ENCODE peak calls at places on chromosomes 12 and 14, in four cellular contexts. P is HepG2, H is K562, B is GM12878. U is an unnamed sample.

GRCh38 chr14:30988509-30988908 is 36.9 kb upstream of the AP4S1 start:
- DNase-seq in H (no peak), P (peak), B (no peak), U (no peak)

GRCh38 chr12:104304261-104305004 is 894 bp downstream of the EID3 start:
- DNase-seq in H (no peak), P (no peak), B (no peak), U (no peak)

GRCh38 chr12:3559601-3560294 is 68.7 kb downstream of the PRMT8 start:
- DNase-seq in B (no peak), H (no peak), P (no peak), U (no peak)

GRCh38 chr12:19572920-19573558 is 133.7 kb downstream of the AEBP2 start:
- DNase-seq in P (peak), B (no peak), H (peak), U (peak)

GRCh38 chr14:104434214-104435076 is 145.1 kb upstream of the C14orf180 start:
- DNase-seq in H (no peak), B (no peak), P (no peak), U (no peak)

GRCh38 chr14:53872551-53873188 is 84.0 kb downstream of the BMP4 start:
- DNase-seq in B (no peak), P (no peak), H (no peak), U (no peak)

GRCh38 chr12:107903377-107904061 is 129.0 kb downstream of the ASCL4 start:
- DNase-seq in B (peak), P (no peak), H (peak), U (peak)

GRCh38 chr14:74579447-74580274 is 32.4 kb downstream of the LTBP2 start:
- DNase-seq in P (peak), B (no peak), H (no peak), U (no peak)

GRCh38 chr12:68221497-68221896 is 4.1 kb downstream of the IL26 start:
- DNase-seq in B (no peak), P (no peak), H (no peak), U (no peak)

GRCh38 chr12:52041695-52042123 is 9.5 kb upstream of the NR4A1 start:
- DNase-seq in P (no peak), H (peak), B (no peak), U (peak)

GRCh38 chr12:129903956-129904769 is at the start of gene TMEM132D:
- DNase-seq in P (no peak), B (no peak), H (no peak), U (peak)

GRCh38 chr12:42346603-42347002 is 20.6 kb downstream of the PPHLN1 start:
- DNase-seq in P (no peak), H (no peak), B (no peak), U (no peak)

GRCh38 chr12:75048763-75049162 is 160.9 kb downstream of the KCNC2 start:
- DNase-seq in H (no peak), P (no peak), B (no peak), U (no peak)

GRCh38 chr14:95958105-95958504 is 81.1 kb upstream of the C14orf132 start:
- DNase-seq in B (no peak), H (no peak), P (no peak), U (no peak)

GRCh38 chr14:77181603-77182437 is at the start of gene TMEM63C:
- DNase-seq in B (peak), P (peak), H (peak), U (peak)

GRCh38 chr14:69620211-69620611 is 8.8 kb downstream of the SUSD6 start:
- DNase-seq in B (no peak), H (no peak), P (no peak), U (no peak)

GRCh38 chr14:61553730-61554641 is 141.3 kb upstream of the HIF1A start:
- DNase-seq in B (no peak), P (peak), H (no peak), U (no peak)

GRCh38 chr12:96247567-96247962 is 53.4 kb downstream of the ELK3 start:
- DNase-seq in B (no peak), H (no peak), P (no peak), U (no peak)

GRCh38 chr12:46664771-46665287 is 161.0 kb downstream of the SLC38A4 start:
- DNase-seq in B (peak), P (peak), H (no peak), U (no peak)

GRCh38 chr12:109871678-109872314 is 8.5 kb downstream of the GLTP start:
- DNase-seq in P (peak), H (no peak), B (no peak), U (no peak)

GRCh38 chr14:54094765-54095164 is 138.1 kb upstream of the BMP4 start:
- DNase-seq in P (no peak), B (no peak), H (no peak), U (no peak)

GRCh38 chr12:66851134-66851533 is 172.3 kb upstream of the GRIP1 start:
- DNase-seq in H (no peak), P (no peak), B (no peak), U (no peak)

GRCh38 chr12:63805704-63806672 is 26.3 kb downstream of the RXYLT1 start:
- DNase-seq in P (peak), H (no peak), B (no peak), U (no peak)

GRCh38 chr12:20445693-20446092 is 77.4 kb downstream of the PDE3A start:
- DNase-seq in H (no peak), P (no peak), B (no peak), U (no peak)

GRCh38 chr14:93430319-93430801 is 379 bp upstream of the UNC79 start:
- DNase-seq in H (no peak), B (no peak), P (no peak), U (peak)

GRCh38 chr12:57838594-57839302 is 7.8 kb downstream of the CTDSP2 start:
- DNase-seq in P (no peak), B (no peak), H (no peak), U (no peak)

GRCh38 chr12:110252716-110253115 is 28.3 kb upstream of the ATP2A2 start:
- DNase-seq in B (no peak), P (no peak), H (no peak), U (no peak)

GRCh38 chr12:53170876-53171724 is 9.4 kb upstream of the ZNF740 start:
- DNase-seq in H (peak), P (no peak), B (no peak), U (no peak)

GRCh38 chr14:88929656-88930436 is 105.4 kb downstream of the TTC8 start:
- DNase-seq in B (no peak), P (peak), H (peak), U (peak)

GRCh38 chr12:64733857-64734256 is 25.3 kb downstream of the GNS start:
- DNase-seq in P (no peak), B (no peak), H (no peak), U (no peak)

GRCh38 chr12:27807063-27807703 is 27.1 kb upstream of the MANSC4 start:
- DNase-seq in P (no peak), H (no peak), B (no peak), U (no peak)

GRCh38 chr12:106120578-106121105 is 18.1 kb downstream of the NUAK1 start:
- DNase-seq in H (no peak), B (no peak), P (peak), U (no peak)

DNA sequence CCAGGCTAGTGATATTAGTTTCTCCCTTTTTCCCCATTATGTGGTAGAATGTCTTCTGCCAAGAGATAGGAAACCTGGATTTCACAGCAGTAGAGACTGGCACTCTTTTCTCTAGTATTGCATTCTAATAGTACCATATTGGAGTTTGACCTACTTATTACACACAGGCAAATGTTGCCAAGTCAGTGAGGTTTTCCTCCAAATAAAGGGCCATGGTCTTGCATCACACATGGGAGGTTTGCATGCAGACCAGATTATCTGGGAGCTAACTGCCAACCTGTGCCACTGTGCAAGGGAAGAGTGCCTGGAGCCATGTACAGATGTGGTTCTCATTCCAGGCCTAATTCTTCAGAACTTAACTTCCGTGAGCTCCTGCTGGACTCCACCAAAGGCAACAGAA is 113.3 kb downstream of the ANO6 start:
- DNase-seq in P (no peak), B (no peak), H (no peak), U (no peak)
- TF ChIP-seq ETV6 in P (no peak), B (no peak), H (no peak), U (no peak)

GRCh38 chr12:81811066-81811777 is 52.1 kb upstream of the PPFIA2 start:
- DNase-seq in H (no peak), B (no peak), P (no peak), U (peak)
- TF ChIP-seq ETV6 in H (no peak), B (no peak), P (no peak), U (no peak)

GRCh38 chr12:12172106-12172511 is 94.7 kb downstream of the LRP6 start:
- DNase-seq in H (no peak), P (no peak), B (peak), U (no peak)

GRCh38 chr12:12166751-12167150 is 96.0 kb downstream of the BCL2L14 start:
- DNase-seq in P (no peak), H (no peak), B (no peak), U (no peak)

DNA sequence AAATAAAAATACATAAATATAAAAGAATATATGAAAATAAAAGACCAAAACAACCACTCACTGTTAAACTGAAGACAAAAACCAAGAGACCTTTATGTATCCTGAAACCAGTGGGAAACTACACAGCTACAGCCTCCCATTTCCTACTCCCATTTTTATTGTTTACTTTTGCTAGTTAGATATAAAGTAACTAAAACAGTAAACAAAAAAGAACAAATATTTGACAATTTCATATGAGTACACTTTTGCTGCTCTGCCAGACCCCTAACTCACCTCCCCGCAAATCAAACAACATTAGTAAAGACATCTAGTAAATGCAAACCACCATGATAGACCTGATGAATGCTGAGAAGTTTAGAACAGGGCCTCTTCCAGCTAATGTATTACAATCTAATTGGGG is 97.1 kb downstream of the BCL2L14 start:
- DNase-seq in H (no peak), P (peak), B (no peak), U (no peak)
- TF ChIP-seq ETV6 in H (no peak), P (no peak), B (no peak), U (no peak)

DNA sequence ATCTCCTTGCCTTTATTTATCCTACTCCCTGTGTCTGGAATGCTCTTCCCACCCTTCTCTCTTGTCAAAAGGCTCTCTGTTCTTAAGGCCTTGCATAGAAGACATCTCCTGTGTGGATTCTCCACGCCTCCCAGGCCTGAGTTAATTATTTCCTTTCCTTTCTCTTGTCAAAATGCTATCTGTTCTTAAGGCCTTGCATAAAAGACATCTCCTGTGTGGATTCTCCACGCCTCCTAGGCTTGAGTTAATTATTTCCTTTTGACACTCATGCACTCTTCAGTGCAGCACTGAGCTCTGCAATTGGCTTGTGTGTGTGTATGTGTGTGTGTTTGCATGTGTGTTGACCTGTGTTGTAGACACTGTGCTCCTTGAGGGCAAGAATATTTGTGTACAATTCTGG is 52.1 kb upstream of the DCD start:
- DNase-seq in H (no peak), B (no peak), P (no peak), U (no peak)
- TF ChIP-seq ETV6 in H (no peak), B (no peak), P (no peak), U (no peak)

GRCh38 chr12:120468846-120469449 is 600 bp downstream of the SRSF9 start:
- DNase-seq in B (no peak), P (no peak), H (peak), U (no peak)
- TF ChIP-seq ETV6 in B (no peak), P (no peak), H (no peak), U (no peak)

GRCh38 chr14:25622752-25623151 is 572.8 kb upstream of the STXBP6 start:
- DNase-seq in H (no peak), P (no peak), B (no peak), U (no peak)
- TF ChIP-seq ETV6 in H (no peak), P (no peak), B (no peak), U (no peak)

DNA sequence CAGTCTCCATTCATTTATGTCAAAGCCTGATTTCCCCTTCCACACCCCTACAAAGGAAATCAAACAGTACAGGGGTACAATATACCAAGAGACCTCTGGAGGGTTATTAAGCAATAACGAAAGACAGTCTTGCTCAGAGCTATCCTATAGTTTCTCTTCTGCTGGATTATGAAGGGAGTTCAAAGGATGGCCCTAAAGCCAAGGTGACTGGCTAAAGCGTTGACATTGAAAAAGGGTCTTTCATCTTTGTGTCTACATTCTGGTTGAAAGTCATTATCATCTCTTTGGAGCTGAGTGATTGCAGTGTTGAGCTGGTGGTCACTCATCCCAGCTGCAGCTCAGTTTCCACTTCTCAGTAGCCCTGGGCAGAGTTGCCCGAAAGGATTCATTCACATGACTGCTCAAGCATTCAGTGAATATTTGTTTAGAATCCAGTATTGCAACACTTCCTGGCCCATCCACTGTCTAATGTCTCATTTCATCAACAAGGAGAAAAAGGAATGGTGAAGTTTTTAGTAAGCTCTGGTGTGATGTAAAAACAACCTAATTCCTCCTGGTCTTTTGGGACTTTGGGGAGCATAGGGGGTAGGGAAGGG is 19.2 kb upstream of the TBX5 start:
- DNase-seq in B (no peak), H (no peak), P (peak), U (no peak)
- TF ChIP-seq ETV6 in B (no peak), H (no peak), P (no peak), U (no peak)

DNA sequence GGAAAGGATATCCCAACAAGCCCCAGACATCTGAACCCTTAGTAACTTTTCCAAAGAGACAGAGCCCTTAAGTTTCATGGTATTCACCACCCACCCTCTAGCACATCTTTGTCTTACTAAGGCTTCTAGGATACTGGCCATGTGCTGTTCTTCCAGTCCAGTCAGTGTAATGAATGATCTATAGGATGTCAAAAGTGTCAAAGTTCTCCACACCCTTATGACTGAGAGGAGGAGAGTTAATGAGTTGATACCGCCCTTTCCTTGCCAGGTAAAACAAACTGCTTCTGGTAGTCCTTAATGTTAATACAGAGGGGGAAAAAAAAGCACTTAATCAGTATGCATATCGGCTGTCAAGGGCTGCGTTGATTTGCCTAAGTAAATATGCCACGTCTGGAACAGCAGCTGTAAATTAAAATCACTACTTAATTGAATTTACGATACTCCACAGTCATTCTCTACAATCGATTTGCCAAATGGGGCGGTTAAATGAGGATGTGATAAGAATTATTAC is 416.1 kb downstream of the KCNH5 start:
- DNase-seq in H (no peak), B (no peak), P (no peak), U (no peak)
- TF ChIP-seq ETV6 in H (no peak), B (no peak), P (no peak), U (no peak)

U was measured in WTC11.